ENCODE peak calls at places on chromosomes 11 and 22, in four cellular contexts. One of them, this sample, is unnamed.

GRCh38 chr11:77151804-77152513 is 23.9 kb downstream of the MYO7A start:
- DNase-seq in hypothalamus: no peak
- DNase-seq in activated CD8-positive, alpha-beta T cell treated with anti-CD3 and anti-CD28 coated beads for 36 hours: peak; percentile 91
- DNase-seq in left cardiac atrium: no peak
- DNase-seq in this sample: peak; percentile 98

GRCh38 chr11:118398797-118399564 is 2.4 kb upstream of the ATP5MG start:
- DNase-seq in hypothalamus: no peak
- DNase-seq in activated CD8-positive, alpha-beta T cell treated with anti-CD3 and anti-CD28 coated beads for 36 hours: peak; percentile 67
- DNase-seq in left cardiac atrium: no peak
- DNase-seq in this sample: no peak

GRCh38 chr22:39908121-39908520 is 7.2 kb downstream of the GRAP2 start:
- DNase-seq in hypothalamus: no peak
- DNase-seq in activated CD8-positive, alpha-beta T cell treated with anti-CD3 and anti-CD28 coated beads for 36 hours: no peak
- DNase-seq in left cardiac atrium: no peak
- DNase-seq in this sample: no peak

GRCh38 chr11:129992161-129992944 is 10.3 kb downstream of the PRDM10 start:
- DNase-seq in hypothalamus: no peak
- DNase-seq in activated CD8-positive, alpha-beta T cell treated with anti-CD3 and anti-CD28 coated beads for 36 hours: peak; percentile 71
- DNase-seq in left cardiac atrium: no peak
- DNase-seq in this sample: peak; percentile 45

GRCh38 chr11:93813974-93814373 is 29.9 kb downstream of the MED17 start:
- DNase-seq in hypothalamus: no peak
- DNase-seq in activated CD8-positive, alpha-beta T cell treated with anti-CD3 and anti-CD28 coated beads for 36 hours: no peak
- DNase-seq in left cardiac atrium: no peak
- DNase-seq in this sample: no peak

GRCh38 chr11:103946793-103947565 is 89.5 kb upstream of the DDI1 start:
- DNase-seq in hypothalamus: no peak
- DNase-seq in activated CD8-positive, alpha-beta T cell treated with anti-CD3 and anti-CD28 coated beads for 36 hours: no peak
- DNase-seq in left cardiac atrium: no peak
- DNase-seq in this sample: no peak

GRCh38 chr11:2203440-2204259 is 32.0 kb upstream of the TH start:
- DNase-seq in hypothalamus: no peak
- DNase-seq in activated CD8-positive, alpha-beta T cell treated with anti-CD3 and anti-CD28 coated beads for 36 hours: no peak
- DNase-seq in left cardiac atrium: peak; percentile 13
- DNase-seq in this sample: no peak

GRCh38 chr11:126740857-126741256 is 259.7 kb downstream of the KIRREL3 start:
- DNase-seq in hypothalamus: no peak
- DNase-seq in activated CD8-positive, alpha-beta T cell treated with anti-CD3 and anti-CD28 coated beads for 36 hours: no peak
- DNase-seq in left cardiac atrium: no peak
- DNase-seq in this sample: no peak

GRCh38 chr11:2590951-2591754 is 108.6 kb downstream of the KCNQ1OT1 start:
- DNase-seq in hypothalamus: peak; percentile 33
- DNase-seq in activated CD8-positive, alpha-beta T cell treated with anti-CD3 and anti-CD28 coated beads for 36 hours: no peak
- DNase-seq in left cardiac atrium: peak; percentile 10
- DNase-seq in this sample: no peak

This sample was measured in RPMI8226.